ENCODE peak calls at places on chromosomes 3 and 15, in seven cellular contexts. Q, I, C, Y, E, M and G are unnamed samples.

GRCh38 chr3:110625126-110625798 is 446.4 kb upstream of the NECTIN3 start:
- DNase-seq in Q (no peak), I (peak), C (no peak), Y (no peak), E (no peak), M (no peak), G (no peak)

GRCh38 chr3:124791639-124792111 is 61.4 kb downstream of the UMPS start:
- DNase-seq in Q (no peak), I (no peak), C (no peak), Y (no peak), E (no peak), M (no peak), G (no peak)

GRCh38 chr3:36876181-36876936 is 68.5 kb downstream of the TRANK1 start:
- DNase-seq in Q (no peak), I (peak), C (no peak), Y (peak), E (no peak), M (peak), G (no peak)

GRCh38 chr3:184562875-184563568 is 1.4 kb downstream of the EPHB3 start:
- DNase-seq in Q (no peak), I (no peak), C (no peak), Y (peak), E (no peak), M (no peak), G (no peak)

GRCh38 chr15:47705601-47706000 is 11.7 kb upstream of the SEMA6D start:
- DNase-seq in Q (no peak), I (no peak), C (no peak), Y (no peak), E (no peak), M (no peak), G (no peak)

GRCh38 chr3:129628169-129628522 is 21.7 kb upstream of the PLXND1 start:
- DNase-seq in Q (no peak), I (no peak), C (no peak), Y (no peak), E (no peak), M (no peak), G (no peak)

GRCh38 chr3:43915546-43915945 is 224.8 kb downstream of the ABHD5 start:
- DNase-seq in Q (no peak), I (no peak), C (no peak), Y (no peak), E (no peak), M (no peak), G (no peak)

GRCh38 chr3:18987862-18988447 is 160.4 kb upstream of the KCNH8 start:
- DNase-seq in Q (no peak), I (no peak), C (no peak), Y (peak), E (no peak), M (no peak), G (no peak)

GRCh38 chr15:89500397-89501270 is 4.3 kb upstream of the RHCG start:
- DNase-seq in Q (no peak), I (no peak), C (no peak), Y (peak), E (no peak), M (no peak), G (no peak)

GRCh38 chr15:77030042-77030927 is 35.4 kb downstream of the PSTPIP1 start:
- DNase-seq in Q (no peak), I (no peak), C (no peak), Y (no peak), E (peak), M (no peak), G (no peak)

GRCh38 chr3:50236484-50237132 is 604 bp downstream of the GNAI2 start:
- DNase-seq in Q (no peak), I (no peak), C (no peak), Y (no peak), E (no peak), M (no peak), G (no peak)

GRCh38 chr3:10192953-10193691 is 28.4 kb downstream of the IRAK2 start:
- DNase-seq in Q (peak), I (no peak), C (no peak), Y (no peak), E (peak), M (peak), G (no peak)

GRCh38 chr15:40285151-40285898 is 2.5 kb upstream of the ANKRD63 start:
- DNase-seq in Q (no peak), I (no peak), C (no peak), Y (no peak), E (no peak), M (no peak), G (no peak)

GRCh38 chr15:40282144-40282869 is 557 bp downstream of the ANKRD63 start:
- DNase-seq in Q (peak), I (peak), C (no peak), Y (peak), E (peak), M (no peak), G (no peak)

GRCh38 chr15:40283615-40284306 is 897 bp upstream of the ANKRD63 start:
- DNase-seq in Q (no peak), I (no peak), C (no peak), Y (no peak), E (no peak), M (no peak), G (no peak)

GRCh38 chr15:40281057-40281850 is 1.6 kb downstream of the ANKRD63 start:
- DNase-seq in Q (no peak), I (no peak), C (no peak), Y (no peak), E (no peak), M (no peak), G (no peak)

GRCh38 chr15:40282870-40283614 is at the start of gene ANKRD63:
- DNase-seq in Q (no peak), I (peak), C (no peak), Y (peak), E (peak), M (no peak), G (no peak)
- TF ChIP-seq JUND in Q (no peak), I (no peak), C (no peak), Y (no peak), E (no peak), M (no peak), G (no peak)

DNA sequence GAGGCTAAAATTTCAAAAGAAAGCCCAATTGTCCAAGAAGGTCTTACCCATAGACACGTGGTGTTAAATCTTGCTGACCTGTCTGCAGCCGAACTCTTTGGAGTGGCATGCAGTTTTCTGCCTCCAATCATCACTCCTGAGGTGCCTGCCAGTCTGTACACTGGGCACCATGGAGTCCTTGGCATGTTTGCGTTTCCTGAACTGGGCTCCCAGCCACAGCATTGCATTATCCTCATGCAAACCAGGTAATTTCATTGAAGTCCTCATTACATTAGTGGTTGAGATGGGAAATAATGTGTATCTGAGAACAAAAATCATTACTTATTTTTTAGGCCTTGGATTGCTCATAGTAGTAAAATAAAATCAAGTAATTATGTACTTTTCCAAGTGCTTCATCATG is 152.3 kb downstream of the AKAP13 start:
- DNase-seq in Q (no peak), I (no peak), C (no peak), Y (no peak), E (no peak), M (no peak), G (no peak)
- TF ChIP-seq JUND in Q (no peak), I (no peak), C (no peak), Y (no peak), E (no peak), M (no peak), G (no peak)

DNA sequence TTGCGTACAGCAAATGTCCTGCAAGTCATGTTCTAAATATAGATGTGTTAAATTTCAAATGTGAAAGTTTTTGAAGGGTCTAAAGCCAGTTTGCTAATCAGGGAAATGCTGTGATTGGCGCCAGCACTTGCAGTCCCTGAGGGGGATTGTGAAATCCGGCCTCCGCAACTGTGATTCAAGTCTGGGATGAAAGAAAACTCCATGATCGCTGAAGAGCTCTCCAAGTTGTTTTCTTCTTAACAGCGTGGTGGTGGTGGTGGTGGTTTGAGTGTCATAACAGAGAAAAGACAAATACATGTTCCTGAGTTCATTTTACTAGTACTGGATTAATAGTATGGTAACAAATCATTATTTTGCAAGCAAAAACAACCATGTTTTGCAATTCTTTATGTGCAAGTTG is 51.8 kb downstream of the MITF start:
- DNase-seq in Q (no peak), I (no peak), C (no peak), Y (no peak), E (no peak), M (no peak), G (no peak)
- TF ChIP-seq JUND in Q (no peak), I (no peak), C (no peak), Y (no peak), E (no peak), M (no peak), G (no peak)

DNA sequence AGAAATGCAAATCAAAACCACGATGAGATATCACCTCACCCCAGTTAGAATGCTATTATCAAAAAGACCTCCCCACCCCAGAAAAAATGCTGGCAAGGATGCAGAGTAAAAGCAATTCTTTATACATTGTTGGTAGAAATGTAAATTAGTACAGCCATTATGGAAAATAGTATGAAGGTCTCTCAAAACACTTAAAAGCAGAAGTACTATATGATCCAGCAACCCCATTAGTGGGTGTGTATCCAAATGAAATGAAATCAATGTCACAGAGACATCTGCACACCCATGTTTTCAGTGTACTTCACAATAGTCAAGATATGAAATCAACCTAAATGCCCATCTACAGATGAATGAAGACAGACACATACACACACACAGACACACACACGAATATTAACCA is 308.8 kb downstream of the CHST2 start:
- DNase-seq in Q (no peak), I (no peak), C (no peak), Y (no peak), E (no peak), M (no peak), G (no peak)
- TF ChIP-seq JUND in Q (no peak), I (no peak), C (no peak), Y (no peak), E (no peak), M (no peak), G (no peak)

GRCh38 chr15:65062726-65063125 is 5.1 kb downstream of the RASL12 start:
- DNase-seq in Q (no peak), I (no peak), C (no peak), Y (no peak), E (no peak), M (no peak), G (no peak)
- TF ChIP-seq JUND in Q (no peak), I (no peak), C (no peak), Y (no peak), E (no peak), M (no peak), G (no peak)

GRCh38 chr3:180979949-180980348 is 9.6 kb downstream of the DNAJC19 start:
- DNase-seq in Q (no peak), I (no peak), C (no peak), Y (no peak), E (no peak), M (no peak), G (no peak)

GRCh38 chr3:180983136-180983535 is 6.4 kb downstream of the DNAJC19 start:
- DNase-seq in Q (no peak), I (no peak), C (no peak), Y (no peak), E (no peak), M (no peak), G (no peak)

GRCh38 chr3:180977498-180977897 is 12.0 kb downstream of the DNAJC19 start:
- DNase-seq in Q (no peak), I (no peak), C (no peak), Y (no peak), E (no peak), M (no peak), G (no peak)

GRCh38 chr3:180981912-180982311 is 7.6 kb downstream of the DNAJC19 start:
- DNase-seq in Q (no peak), I (no peak), C (no peak), Y (no peak), E (no peak), M (no peak), G (no peak)

GRCh38 chr3:180980612-180981011 is 8.9 kb downstream of the DNAJC19 start:
- DNase-seq in Q (no peak), I (no peak), C (no peak), Y (no peak), E (no peak), M (no peak), G (no peak)
- TF ChIP-seq JUND in Q (no peak), I (no peak), C (no peak), Y (no peak), E (no peak), M (no peak), G (no peak)

GRCh38 chr3:172307143-172307560 is 141.1 kb downstream of the GHSR start:
- DNase-seq in Q (no peak), I (peak), C (no peak), Y (no peak), E (peak), M (no peak), G (no peak)
- TF ChIP-seq JUND in Q (no peak), I (peak), C (no peak), Y (no peak), E (peak), M (no peak), G (no peak)

GRCh38 chr3:194732617-194733016 is 46.9 kb downstream of the FAM43A start:
- DNase-seq in Q (no peak), I (no peak), C (no peak), Y (no peak), E (no peak), M (no peak), G (no peak)

GRCh38 chr3:194727435-194728128 is 41.9 kb downstream of the FAM43A start:
- DNase-seq in Q (no peak), I (no peak), C (no peak), Y (peak), E (no peak), M (no peak), G (no peak)

GRCh38 chr3:194728986-194729385 is 43.3 kb downstream of the FAM43A start:
- DNase-seq in Q (no peak), I (no peak), C (no peak), Y (no peak), E (no peak), M (no peak), G (no peak)

GRCh38 chr3:194731496-194732073 is 45.9 kb downstream of the FAM43A start:
- DNase-seq in Q (no peak), I (no peak), C (no peak), Y (no peak), E (no peak), M (no peak), G (no peak)

DNA sequence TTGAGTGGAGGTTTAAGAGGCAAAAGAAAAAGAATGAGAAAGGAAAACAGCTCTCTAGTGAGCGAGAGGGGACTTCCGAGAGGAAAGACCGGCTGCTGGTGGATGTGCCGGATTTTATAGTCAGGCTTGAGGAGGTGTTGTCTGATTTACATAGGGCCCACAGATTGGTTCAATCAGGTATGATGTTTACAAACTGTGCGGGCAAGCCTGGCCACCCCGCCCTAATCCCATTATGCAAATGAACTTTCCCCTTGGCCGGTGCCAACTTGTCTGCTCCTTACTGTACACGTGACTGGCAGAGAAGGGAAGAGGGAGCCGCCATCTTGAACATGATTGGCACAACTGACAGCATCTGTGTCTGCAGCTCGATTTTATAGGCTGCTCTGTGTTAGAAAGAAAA is 44.7 kb downstream of the FAM43A start:
- DNase-seq in Q (no peak), I (no peak), C (no peak), Y (peak), E (no peak), M (no peak), G (no peak)
- TF ChIP-seq JUND in Q (no peak), I (no peak), C (no peak), Y (no peak), E (no peak), M (no peak), G (no peak)

GRCh38 chr15:29749365-29750086 is 72.7 kb downstream of the TJP1 start:
- DNase-seq in Q (no peak), I (no peak), C (no peak), Y (no peak), E (no peak), M (no peak), G (no peak)

GRCh38 chr15:29750754-29751153 is 71.5 kb downstream of the TJP1 start:
- DNase-seq in Q (no peak), I (no peak), C (no peak), Y (no peak), E (no peak), M (no peak), G (no peak)

GRCh38 chr15:29747837-29748417 is 74.3 kb downstream of the TJP1 start:
- DNase-seq in Q (peak), I (no peak), C (no peak), Y (no peak), E (peak), M (no peak), G (peak)
- TF ChIP-seq JUND in Q (no peak), I (no peak), C (no peak), Y (no peak), E (no peak), M (no peak), G (no peak)

GRCh38 chr15:42084465-42085235 is 9.7 kb downstream of the PLA2G4D start:
- DNase-seq in Q (peak), I (peak), C (peak), Y (peak), E (peak), M (no peak), G (no peak)
- TF ChIP-seq JUND in Q (no peak), I (no peak), C (no peak), Y (no peak), E (no peak), M (no peak), G (no peak)